ENCODE peak calls at places on chromosomes 12 and 14, in four cellular contexts. Q is IMR-90, N is right atrium auricular region, F is heart right ventricle. L is an unnamed sample.

GRCh38 chr12:24066865-24067264 is 117.4 kb upstream of the SOX5 start:
- DNase-seq in Q (peak), N (no peak), F (no peak), L (no peak)

GRCh38 chr14:34713681-34714319 is 593 bp downstream of the CFL2 start:
- DNase-seq in Q (peak), N (peak), F (peak), L (peak)

GRCh38 chr12:18400186-18400585 is 138.9 kb downstream of the PIK3C2G start:
- DNase-seq in Q (peak), N (no peak), F (no peak), L (no peak)

GRCh38 chr14:58638231-58639205 is 756 bp downstream of the DACT1 start:
- DNase-seq in Q (peak), N (no peak), F (peak), L (peak)

GRCh38 chr12:538731-539539 is 79.2 kb downstream of the B4GALNT3 start:
- DNase-seq in Q (peak), N (no peak), F (peak), L (peak)

GRCh38 chr12:7175493-7175892 is 14.0 kb upstream of the PEX5 start:
- DNase-seq in Q (peak), N (no peak), F (no peak), L (peak)

GRCh38 chr14:75709207-75709812 is 48.3 kb downstream of the TTLL5 start:
- DNase-seq in Q (peak), N (peak), F (peak), L (peak)

GRCh38 chr14:99329711-99330315 is 57.8 kb upstream of the BCL11B start:
- DNase-seq in Q (no peak), N (no peak), F (no peak), L (no peak)

GRCh38 chr12:88579572-88579940 is 715 bp downstream of the KITLG start:
- DNase-seq in Q (no peak), N (no peak), F (peak), L (no peak)

GRCh38 chr14:103311171-103311997 is 22.7 kb upstream of the EIF5 start:
- DNase-seq in Q (no peak), N (no peak), F (no peak), L (no peak)

GRCh38 chr12:69471667-69472385 is 1.6 kb downstream of the FRS2 start:
- DNase-seq in Q (peak), N (no peak), F (no peak), L (no peak)

GRCh38 chr12:115694564-115694963 is 582.9 kb downstream of the MED13L start:
- DNase-seq in Q (no peak), N (no peak), F (no peak), L (no peak)

GRCh38 chr14:56119221-56119967 is 1.2 kb downstream of the PELI2 start:
- DNase-seq in Q (peak), N (no peak), F (peak), L (no peak)

GRCh38 chr14:29648045-29648444 is 279.6 kb downstream of the PRKD1 start:
- DNase-seq in Q (peak), N (no peak), F (no peak), L (no peak)

GRCh38 chr14:104246401-104247335 is 108.3 kb downstream of the KIF26A start:
- DNase-seq in Q (no peak), N (no peak), F (no peak), L (no peak)

GRCh38 chr14:34324363-34324795 is 137.7 kb downstream of the SPTSSA start:
- DNase-seq in Q (peak), N (no peak), F (peak), L (no peak)

GRCh38 chr12:116620801-116621593 is 61.8 kb downstream of the MAP1LC3B2 start:
- DNase-seq in Q (no peak), N (no peak), F (no peak), L (no peak)

GRCh38 chr14:24277606-24278321 is 6.4 kb upstream of the RABGGTA start:
- DNase-seq in Q (no peak), N (no peak), F (no peak), L (no peak)

GRCh38 chr12:45049912-45050318 is 984 bp downstream of the DBX2 start:
- DNase-seq in Q (no peak), N (no peak), F (no peak), L (no peak)

GRCh38 chr14:53951661-53952265 is 4.9 kb downstream of the BMP4 start:
- DNase-seq in Q (no peak), N (no peak), F (no peak), L (no peak)

GRCh38 chr12:39186744-39187143 is 256.2 kb downstream of the KIF21A start:
- DNase-seq in Q (no peak), N (no peak), F (no peak), L (no peak)

GRCh38 chr14:51806026-51806590 is 54.3 kb upstream of the GNG2 start:
- DNase-seq in Q (no peak), N (no peak), F (no peak), L (no peak)

GRCh38 chr14:67421356-67422224 is 9.6 kb upstream of the PLEK2 start:
- DNase-seq in Q (no peak), N (no peak), F (no peak), L (no peak)

GRCh38 chr14:102786758-102787157 is 9.5 kb downstream of the TRAF3 start:
- DNase-seq in Q (peak), N (no peak), F (no peak), L (no peak)

GRCh38 chr12:96441811-96442210 is 41.6 kb upstream of the CDK17 start:
- DNase-seq in Q (no peak), N (no peak), F (no peak), L (no peak)

GRCh38 chr12:121872546-121873223 is 14.0 kb upstream of the HPD start:
- DNase-seq in Q (peak), N (peak), F (peak), L (peak)

GRCh38 chr12:114625294-114625851 is 58.6 kb downstream of the TBX3 start:
- DNase-seq in Q (peak), N (no peak), F (peak), L (peak)

GRCh38 chr12:28290262-28290661 is 100.0 kb downstream of the CCDC91 start:
- DNase-seq in Q (no peak), N (no peak), F (no peak), L (no peak)

GRCh38 chr14:92495041-92495440 is 18.5 kb upstream of the RIN3 start:
- DNase-seq in Q (peak), N (no peak), F (peak), L (peak)

GRCh38 chr12:12890492-12890814 is 909 bp upstream of the GPRC5A start:
- DNase-seq in Q (peak), N (no peak), F (no peak), L (no peak)

GRCh38 chr12:11513288-11513687 is 117.9 kb upstream of the PRB2 start:
- DNase-seq in Q (no peak), N (no peak), F (no peak), L (no peak)

GRCh38 chr14:51539571-51540037 is 112.1 kb upstream of the FRMD6 start:
- DNase-seq in Q (peak), N (no peak), F (no peak), L (peak)

GRCh38 chr12:126772171-126772864 is 1494.7 kb upstream of the TMEM132C start:
- DNase-seq in Q (peak), N (no peak), F (no peak), L (peak)

GRCh38 chr14:104681689-104682074 is 7.7 kb upstream of the INF2 start:
- DNase-seq in Q (peak), N (peak), F (peak), L (peak)

GRCh38 chr12:41034686-41035085 is 153.4 kb upstream of the PDZRN4 start:
- DNase-seq in Q (peak), N (no peak), F (no peak), L (no peak)

GRCh38 chr12:30796891-30797371 is 42.2 kb upstream of the CAPRIN2 start:
- DNase-seq in Q (peak), N (no peak), F (no peak), L (no peak)

GRCh38 chr12:30796508-30796780 is 41.7 kb upstream of the CAPRIN2 start:
- DNase-seq in Q (peak), N (no peak), F (no peak), L (no peak)

GRCh38 chr12:30795410-30795659 is 40.6 kb upstream of the CAPRIN2 start:
- DNase-seq in Q (no peak), N (no peak), F (no peak), L (no peak)

GRCh38 chr12:30794591-30795409 is 40.0 kb upstream of the CAPRIN2 start:
- DNase-seq in Q (peak), N (peak), F (no peak), L (peak)

DNA sequence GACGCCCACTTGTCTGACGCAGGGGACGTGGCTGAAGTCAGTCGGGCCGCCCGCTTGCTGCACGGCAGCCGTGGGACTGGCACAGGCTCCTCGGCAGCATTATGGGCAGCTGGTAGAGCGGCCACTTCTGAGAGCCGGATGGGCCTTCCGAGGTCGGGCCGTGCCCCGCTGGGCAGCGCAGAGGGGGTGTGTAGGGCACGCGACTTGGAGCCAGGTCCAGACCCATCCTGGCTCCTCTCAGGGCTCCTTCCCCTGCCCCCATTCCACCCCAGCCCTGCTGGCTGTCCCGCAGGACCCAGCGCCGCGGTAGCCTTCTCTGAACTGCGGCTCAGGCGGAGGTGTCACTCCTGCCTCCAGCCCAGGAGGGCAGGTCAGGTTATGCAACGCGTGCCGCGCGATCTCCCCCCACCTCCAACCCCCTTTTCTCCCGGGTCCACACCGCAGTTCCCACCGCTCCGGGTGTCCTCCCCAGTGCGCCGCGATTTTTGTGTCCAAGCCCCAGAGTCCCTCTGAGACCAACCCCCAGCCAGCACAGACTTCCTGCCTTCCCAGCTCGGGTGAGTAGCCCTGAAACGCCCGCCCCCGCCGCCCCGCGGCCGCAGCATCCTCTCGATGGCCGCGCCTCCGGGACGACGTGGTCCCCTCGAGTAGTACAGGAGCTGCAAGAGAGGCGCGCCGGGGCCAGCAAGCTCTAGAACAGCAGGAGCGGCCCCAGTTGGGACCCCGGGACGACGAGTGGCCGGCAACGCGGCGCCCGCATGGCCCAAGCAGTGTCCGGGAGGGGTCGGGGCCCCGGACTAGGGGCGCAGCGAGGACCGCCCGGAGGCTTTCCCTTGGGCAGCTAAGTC is 41.1 kb upstream of the CAPRIN2 start:
- DNase-seq in Q (peak), N (peak), F (peak), L (peak)
- TF ChIP-seq CTCF in Q (peak), N (no peak), F (no peak), L (peak)

DNA sequence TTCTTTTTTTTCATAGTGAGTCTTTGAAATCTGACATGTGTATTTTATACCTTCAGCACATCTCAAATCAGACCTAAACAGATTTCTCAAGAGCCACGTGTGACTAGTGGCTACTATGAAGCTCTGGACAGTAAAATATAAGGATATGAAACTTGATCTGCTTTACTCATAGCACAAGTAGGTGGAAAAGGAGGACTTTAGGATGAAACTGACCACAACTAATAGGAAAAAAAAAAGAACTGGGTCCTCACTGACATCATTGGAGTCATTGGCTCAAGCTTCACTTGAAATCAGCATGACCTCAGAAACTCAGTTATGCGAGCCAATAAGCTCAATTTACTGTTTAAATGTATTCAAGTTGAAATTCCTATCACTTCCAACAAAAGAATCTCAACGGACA is 34.0 kb upstream of the CIT start:
- DNase-seq in Q (peak), N (no peak), F (no peak), L (peak)
- TF ChIP-seq CTCF in Q (no peak), N (no peak), F (no peak), L (no peak)

GRCh38 chr14:86790408-86791364 is 1202.3 kb downstream of the GALC start:
- DNase-seq in Q (no peak), N (no peak), F (no peak), L (no peak)
- TF ChIP-seq CTCF in Q (no peak), N (no peak), F (no peak), L (no peak)

DNA sequence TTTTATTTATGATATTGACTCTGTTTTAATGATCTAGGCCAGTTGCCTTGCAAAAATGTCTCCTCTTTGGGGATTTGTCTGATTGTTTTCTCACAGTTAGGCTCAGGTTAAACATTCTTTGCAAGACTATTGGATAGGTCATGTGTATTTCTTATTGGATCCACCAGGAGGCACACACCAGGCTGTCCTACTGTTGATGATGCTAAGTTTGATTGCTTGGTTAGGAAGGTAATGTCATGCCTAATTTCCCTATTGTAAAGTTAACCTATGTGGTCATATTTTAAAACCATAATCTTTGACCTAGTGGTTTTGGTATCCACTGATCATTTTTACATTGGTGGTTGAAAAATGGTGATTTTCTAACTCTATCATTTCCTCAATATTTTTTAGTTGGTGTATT is 137.1 kb downstream of the BRMS1L start:
- DNase-seq in Q (no peak), N (no peak), F (no peak), L (no peak)
- TF ChIP-seq CTCF in Q (peak), N (no peak), F (no peak), L (peak)

L was measured in HFFc6.